ENCODE peak calls at places on chromosomes 7 and 10, in seven cellular contexts. S is colonic mucosa, Y is brain microvascular endothelial cell, X is H9, Z is K562, D is nephron progenitor cell, N is fibroblast of lung. H is an unnamed sample.
A peak's percentile ranks its signal among the peaks of the same experiment; 100 is the strongest.

GRCh38 chr10:112811741-112812551 is 138.1 kb upstream of the TCF7L2 start:
- DNase-seq in Y (peak; percentile 89), D (no peak), Z (no peak), S (peak; percentile 54), X (peak; percentile 85), N (peak; percentile 93), H (no peak)

GRCh38 chr10:113663142-113663541 is 699 bp downstream of the NRAP start:
- DNase-seq in D (no peak), Y (peak; percentile 9), Z (no peak), N (no peak), S (no peak), X (no peak), H (no peak)

GRCh38 chr10:33843379-33843778 is 508.9 kb upstream of the NRP1 start:
- DNase-seq in Z (no peak), X (no peak), D (no peak), Y (no peak), S (no peak), N (no peak), H (no peak)

GRCh38 chr10:80700760-80701444 is 163.2 kb downstream of the SH2D4B start:
- DNase-seq in D (no peak), S (no peak), X (no peak), Y (no peak), N (no peak), Z (no peak), H (no peak)

GRCh38 chr7:35729061-35729783 is 34.3 kb upstream of the HERPUD2 start:
- DNase-seq in Y (no peak), X (no peak), Z (no peak), S (no peak), D (no peak), N (no peak), H (no peak)

GRCh38 chr10:104581884-104582603 is 59.0 kb upstream of the SORCS3 start:
- DNase-seq in X (no peak), S (no peak), Y (peak; percentile 4), D (no peak), Z (no peak), N (peak; percentile 25), H (no peak)

GRCh38 chr10:18567343-18567856 is 84.0 kb downstream of the NSUN6 start:
- DNase-seq in N (no peak), S (no peak), Z (no peak), Y (no peak), X (no peak), D (no peak), H (no peak)

GRCh38 chr7:157431173-157431950 is 94.6 kb downstream of the DNAJB6 start:
- DNase-seq in D (no peak), X (no peak), Z (peak; percentile 47), Y (no peak), S (no peak), N (no peak), H (no peak)

GRCh38 chr10:16856567-16856966 is 39.3 kb upstream of the RSU1 start:
- DNase-seq in N (no peak), D (no peak), Y (peak; percentile 34), Z (no peak), S (no peak), X (no peak), H (no peak)

GRCh38 chr10:123852411-123852951 is 39.1 kb downstream of the CPXM2 start:
- DNase-seq in N (no peak), X (no peak), Y (no peak), D (no peak), S (no peak), Z (no peak), H (no peak)

GRCh38 chr10:29119374-29119773 is 169.5 kb upstream of the LYZL1 start:
- DNase-seq in X (peak; percentile 85), S (peak; percentile 81), Z (peak; percentile 60), N (no peak), D (peak; percentile 61), Y (no peak), H (peak; percentile 63)

GRCh38 chr7:105787793-105788192 is 88.6 kb downstream of the ATXN7L1 start:
- DNase-seq in D (no peak), Y (no peak), S (peak; percentile 52), X (no peak), N (no peak), Z (no peak), H (no peak)
- TF ChIP-seq CTCF in D (no peak), Y (no peak), S (no peak), X (no peak), N (no peak), Z (no peak), H (no peak)

GRCh38 chr10:1074063-1074747 is 18.0 kb downstream of the WDR37 start:
- DNase-seq in Y (no peak), N (no peak), S (no peak), Z (no peak), X (no peak), D (no peak), H (no peak)
- TF ChIP-seq CTCF in Y (peak; percentile 17), N (no peak), S (no peak), Z (peak; percentile 29), X (peak; percentile 32), D (no peak), H (no peak)

DNA sequence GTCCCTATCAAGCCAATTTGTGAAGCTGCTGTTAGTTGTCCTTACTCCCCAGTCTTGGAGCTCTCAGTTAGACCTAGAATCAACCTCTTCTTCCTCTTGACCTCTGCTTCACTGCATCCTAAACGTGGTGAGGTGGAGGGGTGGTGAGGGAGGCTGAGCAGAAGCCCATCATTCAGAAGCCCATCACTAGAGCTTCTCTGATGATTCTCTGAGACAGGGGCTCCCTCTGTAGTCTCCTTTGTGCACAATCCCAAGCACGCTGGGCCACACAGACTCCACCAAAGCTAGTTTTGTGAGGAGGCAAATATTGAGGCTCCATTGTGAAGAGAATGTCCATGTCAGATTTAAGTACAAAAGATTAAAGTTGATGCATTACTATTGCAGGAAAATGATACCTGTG is 163.8 kb upstream of the PRSS1 start:
- DNase-seq in D (no peak), X (no peak), Z (no peak), N (no peak), Y (peak; percentile 32), S (no peak), H (no peak)
- TF ChIP-seq CTCF in D (no peak), X (peak; percentile 43), Z (no peak), N (peak; percentile 19), Y (peak; percentile 66), S (no peak), H (no peak)

GRCh38 chr7:71753959-71754652 is 622.2 kb downstream of the GALNT17 start:
- DNase-seq in D (peak; percentile 24), S (no peak), X (no peak), Z (no peak), N (no peak), Y (no peak), H (no peak)
- TF ChIP-seq CTCF in D (no peak), S (no peak), X (no peak), Z (no peak), N (no peak), Y (no peak), H (no peak)

DNA sequence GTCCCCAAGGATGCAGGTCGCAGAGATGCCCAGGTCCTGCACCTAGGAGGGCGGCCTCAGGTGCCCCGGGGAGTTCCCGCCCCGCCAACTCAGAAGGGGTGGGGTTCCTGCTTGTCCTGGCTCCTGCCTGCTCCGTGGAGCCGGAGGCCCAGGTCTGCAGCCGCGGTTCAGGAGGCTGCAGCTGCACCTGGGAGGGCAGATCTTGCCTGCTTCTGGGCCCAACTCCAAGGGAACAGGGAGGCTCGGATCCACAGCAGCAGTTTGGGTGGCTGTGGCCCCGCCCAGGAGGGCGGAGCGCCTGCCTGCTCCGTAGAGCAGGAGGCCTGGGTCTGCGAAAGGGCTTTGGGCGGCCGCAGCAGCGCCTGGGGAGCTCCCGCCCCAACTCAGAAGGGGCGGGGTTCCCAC is 108.2 kb upstream of the EGR2 start:
- DNase-seq in Z (no peak), X (peak; percentile 92), S (peak; percentile 32), Y (no peak), D (peak; percentile 19), N (no peak), H (no peak)
- TF ChIP-seq CTCF in Z (no peak), X (no peak), S (no peak), Y (no peak), D (no peak), N (no peak), H (no peak)

GRCh38 chr10:27799046-27799445 is 53.4 kb upstream of the MKX start:
- DNase-seq in N (no peak), D (no peak), S (no peak), Z (no peak), Y (no peak), X (no peak), H (no peak)

GRCh38 chr10:27792191-27792590 is 46.6 kb upstream of the MKX start:
- DNase-seq in Y (peak; percentile 56), N (no peak), X (no peak), Z (no peak), D (no peak), S (no peak), H (no peak)

GRCh38 chr10:27794157-27794556 is 48.5 kb upstream of the MKX start:
- DNase-seq in D (peak; percentile 5), N (peak; percentile 6), X (no peak), Y (no peak), S (peak; percentile 22), Z (no peak), H (no peak)
- TF ChIP-seq CTCF in D (no peak), N (no peak), X (peak; percentile 55), Y (peak; percentile 50), S (no peak), Z (peak; percentile 13), H (peak; percentile 41)

GRCh38 chr7:92833766-92834605 is 2.4 kb downstream of the CDK6 start:
- DNase-seq in S (peak; percentile 92), X (peak; percentile 65), N (peak; percentile 84), Z (peak; percentile 43), Y (peak; percentile 80), D (peak; percentile 84), H (peak; percentile 69)
- TF ChIP-seq CTCF in S (peak; percentile 17), X (no peak), N (peak; percentile 29), Z (no peak), Y (peak; percentile 28), D (no peak), H (no peak)

GRCh38 chr7:105006367-105007139 is 7.5 kb upstream of the KMT2E start:
- DNase-seq in Y (no peak), D (no peak), N (no peak), S (peak; percentile 59), Z (peak; percentile 47), X (no peak), H (no peak)
- TF ChIP-seq CTCF in Y (peak; percentile 27), D (no peak), N (no peak), S (no peak), Z (no peak), X (no peak), H (peak; percentile 32)

H was measured in neural crest cell.